ENCODE peak calls at places on chromosomes 6 and 20, in six cellular contexts. A, L, D, E, T and B are unnamed samples.

GRCh38 chr20:34047010-34047687 is 53.4 kb downstream of the RALY start:
- DNase-seq in A (no peak), L (no peak), D (no peak), E (no peak), T (no peak), B (no peak)

GRCh38 chr6:157201083-157201482 is 122.2 kb downstream of the TMEM242 start:
- DNase-seq in A (no peak), L (no peak), D (no peak), E (no peak), T (no peak), B (no peak)

GRCh38 chr6:137240168-137240567 is 21.0 kb upstream of the IFNGR1 start:
- DNase-seq in A (peak), L (peak), D (peak), E (peak), T (no peak), B (no peak)

GRCh38 chr6:146990821-146991798 is 213.1 kb upstream of the STXBP5 start:
- DNase-seq in A (no peak), L (peak), D (no peak), E (no peak), T (no peak), B (peak)

GRCh38 chr20:32344835-32345506 is 13.2 kb upstream of the ASXL1 start:
- DNase-seq in A (no peak), L (no peak), D (no peak), E (no peak), T (no peak), B (no peak)

GRCh38 chr6:33014841-33015634 is 5.6 kb upstream of the HLA-DOA start:
- DNase-seq in A (no peak), L (peak), D (peak), E (no peak), T (no peak), B (peak)

GRCh38 chr20:20213722-20214121 is 154.2 kb upstream of the INSM1 start:
- DNase-seq in A (no peak), L (no peak), D (no peak), E (no peak), T (no peak), B (no peak)

GRCh38 chr6:49639177-49639817 is 2.7 kb upstream of the RHAG start:
- DNase-seq in A (no peak), L (no peak), D (no peak), E (no peak), T (no peak), B (no peak)

GRCh38 chr6:6795396-6795795 is 206.9 kb downstream of the LY86 start:
- DNase-seq in A (no peak), L (no peak), D (no peak), E (no peak), T (no peak), B (no peak)

GRCh38 chr6:7124631-7125030 is 16.9 kb downstream of the RREB1 start:
- DNase-seq in A (no peak), L (no peak), D (no peak), E (no peak), T (no peak), B (no peak)

GRCh38 chr20:37406010-37406998 is 60.4 kb downstream of the SRC start:
- DNase-seq in A (no peak), L (no peak), D (no peak), E (no peak), T (peak), B (peak)

GRCh38 chr6:141153563-141153962 is 979.2 kb upstream of the GJE1 start:
- DNase-seq in A (no peak), L (no peak), D (no peak), E (no peak), T (no peak), B (no peak)

GRCh38 chr6:19860235-19860877 is 23.2 kb downstream of the ID4 start:
- DNase-seq in A (no peak), L (no peak), D (no peak), E (no peak), T (no peak), B (no peak)

GRCh38 chr6:170279977-170280688 is 10.7 kb downstream of the DLL1 start:
- DNase-seq in A (no peak), L (no peak), D (no peak), E (peak), T (peak), B (no peak)

GRCh38 chr6:43021270-43022047 is at the start of gene RRP36:
- DNase-seq in A (peak), L (peak), D (no peak), E (peak), T (peak), B (peak)

GRCh38 chr6:3318226-3318625 is 59.5 kb downstream of the PSMG4 start:
- DNase-seq in A (no peak), L (no peak), D (no peak), E (no peak), T (no peak), B (no peak)

GRCh38 chr6:74764486-74764885 is 441.4 kb downstream of the COL12A1 start:
- DNase-seq in A (no peak), L (no peak), D (no peak), E (no peak), T (no peak), B (no peak)

DNA sequence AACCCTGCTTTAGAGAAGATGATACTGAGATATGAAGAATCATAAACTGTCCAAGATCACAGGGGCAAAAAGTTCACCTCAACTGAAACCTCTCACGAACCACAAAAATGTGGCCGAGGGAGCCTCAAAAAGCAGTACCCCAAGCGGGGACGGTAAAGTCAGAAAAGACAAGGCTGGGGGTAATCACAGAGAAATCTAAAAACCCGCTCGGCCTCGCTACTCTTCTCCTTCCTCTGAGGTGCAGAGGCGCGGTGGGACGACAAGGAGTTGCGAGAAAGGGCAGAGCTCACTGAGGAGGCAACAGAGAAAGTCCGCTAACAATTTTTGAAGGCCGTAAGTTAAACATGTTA is 356 bp upstream of the IRAK1BP1 start:
- DNase-seq in A (no peak), L (no peak), D (no peak), E (no peak), T (no peak), B (no peak)
- H3K27ac ChIP-seq in A (peak), L (peak), D (peak), E (peak), T (no peak), B (peak)

GRCh38 chr6:10399451-10399850 is 15.4 kb downstream of the TFAP2A start:
- DNase-seq in A (no peak), L (no peak), D (no peak), E (no peak), T (no peak), B (no peak)

GRCh38 chr6:10396775-10397174 is 18.1 kb downstream of the TFAP2A start:
- DNase-seq in A (no peak), L (no peak), D (no peak), E (no peak), T (no peak), B (no peak)

GRCh38 chr6:10395946-10396577 is 18.8 kb downstream of the TFAP2A start:
- DNase-seq in A (no peak), L (no peak), D (no peak), E (no peak), T (no peak), B (no peak)

GRCh38 chr6:10398439-10399218 is 16.2 kb downstream of the TFAP2A start:
- DNase-seq in A (no peak), L (no peak), D (no peak), E (no peak), T (no peak), B (no peak)

GRCh38 chr6:10397756-10398438 is 17.0 kb downstream of the TFAP2A start:
- DNase-seq in A (no peak), L (no peak), D (no peak), E (no peak), T (no peak), B (no peak)
- TF ChIP-seq CTCF in A (no peak), L (no peak), D (no peak), E (no peak), T (no peak), B (no peak)

GRCh38 chr6:29797966-29798365 is 29.7 kb upstream of the HLA-G start:
- DNase-seq in A (no peak), L (no peak), D (no peak), E (no peak), T (no peak), B (no peak)

GRCh38 chr6:29800254-29800653 is 27.4 kb upstream of the HLA-G start:
- DNase-seq in A (no peak), L (no peak), D (no peak), E (no peak), T (no peak), B (no peak)

GRCh38 chr6:29796026-29796425 is 31.6 kb upstream of the HLA-G start:
- DNase-seq in A (no peak), L (no peak), D (no peak), E (no peak), T (no peak), B (no peak)

GRCh38 chr6:29793796-29794195 is 33.8 kb upstream of the HLA-G start:
- DNase-seq in A (no peak), L (no peak), D (no peak), E (no peak), T (no peak), B (no peak)

DNA sequence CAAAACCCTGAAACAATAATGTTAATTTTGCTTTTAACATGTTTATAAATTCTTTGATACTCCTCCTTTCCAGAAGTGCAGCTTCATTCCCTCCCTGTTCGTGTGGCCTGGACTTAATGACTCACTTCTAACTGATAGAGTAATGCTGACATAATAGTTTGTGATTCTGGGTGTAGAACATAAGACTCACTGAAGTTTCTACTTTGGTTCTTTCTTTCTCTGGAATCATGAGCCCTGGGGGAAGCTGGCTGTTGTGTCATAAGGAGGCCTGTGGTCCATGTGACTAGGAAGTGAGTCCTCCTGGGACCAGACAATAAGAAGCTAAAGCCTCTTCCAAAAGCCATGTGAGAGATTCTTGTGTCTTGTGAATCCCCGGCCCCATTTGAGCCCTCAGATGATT is 30.5 kb upstream of the HLA-G start:
- DNase-seq in A (no peak), L (peak), D (no peak), E (no peak), T (no peak), B (peak)
- H3K27ac ChIP-seq in A (no peak), L (no peak), D (no peak), E (no peak), T (no peak), B (no peak)

DNA sequence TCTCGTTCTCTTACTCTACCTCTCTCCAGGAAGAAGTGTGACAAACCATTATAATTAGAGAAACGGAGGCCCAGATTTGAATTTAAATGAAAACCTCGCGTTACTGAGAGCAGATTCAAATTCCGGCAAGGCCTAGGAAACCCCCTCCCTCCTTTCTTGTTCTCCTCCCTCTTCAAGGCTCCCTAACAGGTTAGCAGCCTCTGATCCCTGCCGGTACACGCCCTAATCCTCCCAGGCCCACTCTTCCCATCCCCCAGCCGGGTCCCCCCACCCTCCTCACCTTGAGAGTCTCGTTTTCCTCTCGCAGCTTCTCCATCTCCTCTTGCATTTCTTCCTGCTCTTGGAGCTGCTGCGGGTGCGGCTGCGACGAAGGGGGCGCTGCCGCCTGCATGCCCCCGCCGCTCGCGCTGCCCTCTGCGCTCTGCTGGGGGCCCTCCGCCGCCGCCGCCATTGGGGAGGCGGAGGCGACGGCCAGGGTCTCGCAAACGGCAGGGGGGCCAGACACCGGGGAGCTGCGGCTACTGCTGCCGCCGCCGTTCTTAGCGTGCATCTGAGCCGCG is 3.8 kb downstream of the MTCL3 start:
- DNase-seq in A (no peak), L (peak), D (no peak), E (no peak), T (peak), B (no peak)
- TF ChIP-seq CTCF in A (no peak), L (peak), D (peak), E (no peak), T (no peak), B (no peak)

DNA sequence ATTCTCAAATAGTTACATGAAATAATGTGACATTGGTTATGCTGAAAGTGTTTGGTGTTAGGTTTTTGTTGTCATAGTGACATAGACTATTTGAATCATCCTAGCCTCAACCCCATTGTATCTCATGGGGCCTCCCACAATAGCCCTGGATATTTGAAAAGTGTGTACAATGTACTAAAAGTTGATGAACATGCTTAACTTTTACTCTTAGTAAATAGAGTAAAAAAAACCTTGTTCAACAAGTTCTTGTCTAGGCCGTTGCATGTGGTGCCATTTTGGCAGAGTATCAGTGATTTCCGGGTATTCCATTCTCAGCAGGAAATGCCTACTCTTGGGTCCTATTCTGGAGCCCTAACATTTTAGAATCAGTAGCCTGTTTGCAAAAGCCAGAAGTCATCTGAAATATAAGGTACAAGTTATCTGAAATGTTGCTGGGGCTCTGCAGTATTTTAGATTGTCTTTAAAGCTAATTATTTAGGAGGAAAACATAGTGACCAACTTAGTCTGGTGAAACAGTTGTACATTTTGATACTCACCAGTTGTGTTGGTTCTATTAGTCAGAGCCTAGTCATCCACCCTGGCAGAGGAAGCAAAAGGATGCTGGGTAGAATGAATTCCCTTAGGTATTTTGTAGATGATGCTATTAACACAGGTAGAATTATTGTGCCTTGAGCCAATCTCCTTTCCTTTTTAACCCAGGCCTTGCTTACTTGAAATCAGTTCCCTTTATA is 82.8 kb downstream of the RTN4IP1 start:
- DNase-seq in A (no peak), L (peak), D (peak), E (no peak), T (no peak), B (peak)
- H3K27ac ChIP-seq in A (peak), L (peak), D (peak), E (peak), T (no peak), B (peak)

GRCh38 chr6:108145639-108146038 is 20.2 kb upstream of the NR2E1 start:
- DNase-seq in A (no peak), L (no peak), D (no peak), E (no peak), T (no peak), B (no peak)
- TF ChIP-seq CTCF in A (no peak), L (no peak), D (no peak), E (no peak), T (no peak), B (no peak)